ENCODE peak calls at places on chromosomes 13 and 19, in seven cellular contexts. C, O, V, G, Z, A and S are unnamed samples.

GRCh38 chr19:49200238-49200862 is 42.8 kb downstream of the TRPM4 start:
- DNase-seq in V (no peak), O (no peak), C (no peak), G (no peak), A (no peak), Z (no peak), S (peak)

GRCh38 chr19:45177817-45178261 is at the start of gene TRAPPC6A:
- DNase-seq in G (no peak), O (no peak), Z (no peak), A (no peak), V (no peak), C (peak), S (no peak)

GRCh38 chr19:55253842-55254624 is 4.8 kb downstream of the PPP6R1 start:
- DNase-seq in O (no peak), Z (no peak), V (no peak), C (no peak), G (peak), A (no peak), S (no peak)

GRCh38 chr19:8269724-8270123 is 38.4 kb downstream of the CD320 start:
- DNase-seq in O (no peak), A (no peak), G (no peak), C (no peak), V (no peak), Z (no peak), S (no peak)

GRCh38 chr19:31378404-31378803 is 29.2 kb upstream of the TSHZ3 start:
- DNase-seq in A (no peak), O (peak), Z (no peak), G (no peak), V (no peak), C (peak), S (no peak)

GRCh38 chr19:31541396-31541795 is 192.2 kb upstream of the TSHZ3 start:
- DNase-seq in G (no peak), A (no peak), V (no peak), C (no peak), Z (no peak), O (no peak), S (peak)

GRCh38 chr19:12872941-12873890 is 8.0 kb downstream of the DNASE2 start:
- DNase-seq in G (peak), A (no peak), Z (no peak), V (no peak), O (no peak), C (peak), S (peak)

GRCh38 chr13:74250738-74251190 is 116.6 kb upstream of the KLF12 start:
- DNase-seq in O (no peak), G (no peak), A (no peak), V (no peak), C (peak), Z (no peak), S (no peak)

GRCh38 chr19:8466018-8466417 is 21.2 kb downstream of the HNRNPM start:
- DNase-seq in A (no peak), C (peak), Z (no peak), G (no peak), O (no peak), V (no peak), S (no peak)

GRCh38 chr13:98033277-98034247 is 80.1 kb downstream of the IPO5 start:
- DNase-seq in V (no peak), Z (peak), A (no peak), C (peak), O (peak), G (no peak), S (peak)

GRCh38 chr19:38317104-38317612 is 1.4 kb upstream of the YIF1B start:
- DNase-seq in O (no peak), C (no peak), G (no peak), Z (no peak), A (no peak), V (no peak), S (no peak)

GRCh38 chr19:57583521-57584416 is at the start of gene ZIK1:
- DNase-seq in V (peak), A (peak), Z (no peak), C (peak), O (peak), G (no peak), S (peak)

GRCh38 chr19:57576661-57577060 is 2.0 kb downstream of the ZNF416 start:
- DNase-seq in A (no peak), Z (no peak), G (no peak), C (no peak), O (no peak), V (no peak), S (no peak)

GRCh38 chr19:57583104-57583520 is 833 bp upstream of the ZIK1 start:
- DNase-seq in G (no peak), C (no peak), Z (no peak), O (no peak), V (no peak), A (peak), S (no peak)

DNA sequence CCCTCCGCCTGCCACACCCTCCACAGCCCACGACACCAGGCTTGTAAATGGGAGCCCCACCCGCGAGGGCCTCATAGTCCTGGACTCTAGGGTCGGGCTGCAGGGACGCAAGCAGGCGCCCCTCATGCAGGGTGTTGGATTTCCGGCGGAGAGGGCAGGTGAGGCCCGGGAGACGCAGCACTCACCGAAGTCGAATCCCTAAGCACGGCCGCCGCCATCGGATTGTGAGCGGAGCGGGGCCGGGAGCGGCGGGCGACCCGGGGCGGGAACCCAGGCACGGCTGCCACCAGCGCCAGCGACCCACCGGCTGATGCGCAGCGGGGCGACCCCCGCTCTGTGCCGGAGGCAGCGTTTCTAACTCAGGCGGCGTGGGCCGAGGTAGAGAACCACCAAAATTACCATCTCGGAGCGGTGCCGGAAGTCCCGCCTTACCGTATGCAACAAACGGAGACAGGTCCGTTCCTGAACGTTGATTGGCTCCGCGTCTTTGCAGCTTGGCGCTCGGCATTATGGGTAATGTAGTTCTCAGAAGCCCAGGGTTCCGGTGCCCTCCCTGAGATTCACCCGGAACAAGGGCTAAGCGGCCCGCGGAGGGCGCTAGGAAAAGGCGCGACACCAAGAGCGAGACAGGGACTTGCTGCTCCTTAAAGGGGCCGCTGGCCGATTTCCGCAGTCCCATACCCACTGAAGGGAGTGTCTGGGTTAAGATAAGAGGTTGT is at the start of gene ZNF416:
- DNase-seq in A (peak), V (peak), C (peak), G (peak), O (peak), Z (peak), S (peak)
- H3K27ac ChIP-seq in A (peak), V (peak), C (peak), G (no peak), O (peak), Z (peak), S (no peak)

GRCh38 chr19:16419671-16420394 is 51.9 kb downstream of the EPS15L1 start:
- DNase-seq in C (no peak), G (no peak), Z (no peak), O (no peak), V (peak), A (no peak), S (peak)
- H3K27ac ChIP-seq in C (no peak), G (no peak), Z (no peak), O (peak), V (no peak), A (peak), S (no peak)

GRCh38 chr13:108911807-108912206 is 282.4 kb downstream of the MYO16 start:
- DNase-seq in O (no peak), A (no peak), Z (no peak), G (no peak), C (no peak), V (no peak), S (no peak)

GRCh38 chr13:108919036-108919907 is 289.9 kb downstream of the MYO16 start:
- DNase-seq in A (no peak), C (peak), O (no peak), Z (no peak), G (no peak), V (no peak), S (no peak)

GRCh38 chr13:108917581-108917980 is 288.2 kb downstream of the MYO16 start:
- DNase-seq in O (no peak), G (no peak), Z (no peak), C (peak), A (no peak), V (no peak), S (no peak)

GRCh38 chr13:108915634-108916497 is 286.5 kb downstream of the MYO16 start:
- DNase-seq in Z (peak), O (peak), G (peak), C (peak), V (peak), A (peak), S (peak)

GRCh38 chr13:108915095-108915633 is 285.8 kb downstream of the MYO16 start:
- DNase-seq in C (peak), V (no peak), O (no peak), A (no peak), G (peak), Z (no peak), S (peak)
- H3K27ac ChIP-seq in C (no peak), V (peak), O (no peak), A (peak), G (peak), Z (peak), S (no peak)

DNA sequence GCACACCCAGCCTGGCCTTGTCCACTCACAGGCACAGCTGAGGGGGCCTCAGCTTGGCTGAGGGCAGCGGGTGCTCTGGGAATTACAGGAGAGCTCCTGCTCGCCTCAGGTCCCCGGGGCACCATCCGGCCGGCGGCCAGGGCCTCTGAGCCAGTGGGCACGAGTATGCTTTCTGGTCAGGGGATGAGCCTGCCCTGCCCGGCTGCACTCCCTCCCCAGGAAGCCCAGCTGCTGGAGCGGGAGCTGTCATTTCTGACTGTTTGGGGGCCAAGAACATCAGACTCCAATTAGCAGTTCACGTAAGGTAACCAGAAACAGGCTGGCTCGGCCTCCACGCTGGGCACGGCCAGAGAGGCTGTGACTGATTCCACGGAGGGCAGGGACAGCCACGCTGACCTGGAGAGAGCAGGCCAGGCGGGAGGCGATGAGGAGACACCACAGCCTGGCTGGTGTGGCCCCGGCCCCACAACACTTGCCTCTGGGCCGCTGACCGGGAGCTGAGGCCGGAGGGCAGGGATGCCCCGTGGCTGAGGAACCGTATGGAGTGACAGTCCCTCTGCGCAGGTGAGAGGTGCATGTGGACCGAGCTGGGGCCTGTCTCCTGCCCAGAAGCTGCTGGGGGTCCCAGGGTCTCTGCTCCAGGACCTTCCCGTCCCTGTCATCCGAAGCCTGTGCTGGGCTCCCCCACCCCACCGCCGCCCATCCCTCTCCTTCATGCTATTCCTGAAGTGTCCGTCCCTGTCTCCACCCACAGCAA is 15.5 kb downstream of the CEBPG start:
- DNase-seq in V (peak), O (peak), Z (no peak), C (no peak), A (peak), G (no peak), S (no peak)
- H3K27ac ChIP-seq in V (peak), O (peak), Z (no peak), C (no peak), A (peak), G (no peak), S (no peak)

GRCh38 chr19:56839665-56840451 is 668 bp downstream of the PEG3 start:
- DNase-seq in G (no peak), C (no peak), A (peak), V (peak), O (peak), Z (no peak), S (peak)

GRCh38 chr19:56840452-56841193 is at the start of the genes PEG3 and ZIM2:
- DNase-seq in A (peak), V (peak), C (no peak), O (peak), Z (no peak), G (no peak), S (peak)

GRCh38 chr19:56838930-56839664 is 1.4 kb downstream of the PEG3 start:
- DNase-seq in Z (no peak), C (no peak), G (no peak), O (peak), A (peak), V (peak), S (peak)

GRCh38 chr19:56842421-56842820 is 1.9 kb upstream of the PEG3 start:
- DNase-seq in Z (no peak), A (no peak), C (no peak), V (no peak), O (no peak), G (no peak), S (no peak)

GRCh38 chr19:56841194-56841546 is 644 bp upstream of the PEG3 start:
- DNase-seq in G (no peak), Z (no peak), A (no peak), O (no peak), C (no peak), V (no peak), S (no peak)
- H3K27ac ChIP-seq in G (no peak), Z (no peak), A (no peak), O (no peak), C (no peak), V (no peak), S (no peak)

GRCh38 chr19:5039642-5040543 is 71.0 kb downstream of the KDM4B start:
- DNase-seq in A (no peak), O (no peak), V (no peak), G (no peak), C (no peak), Z (no peak), S (no peak)

GRCh38 chr19:5038631-5039271 is 69.8 kb downstream of the KDM4B start:
- DNase-seq in O (no peak), A (no peak), Z (no peak), G (no peak), C (peak), V (no peak), S (peak)

GRCh38 chr19:5040544-5041167 is 71.7 kb downstream of the KDM4B start:
- DNase-seq in Z (no peak), G (no peak), O (no peak), V (no peak), C (no peak), A (no peak), S (no peak)

GRCh38 chr19:5042556-5042955 is 73.6 kb downstream of the KDM4B start:
- DNase-seq in V (no peak), C (no peak), Z (no peak), G (no peak), O (no peak), A (no peak), S (peak)

GRCh38 chr19:5041168-5042038 is 72.5 kb downstream of the KDM4B start:
- DNase-seq in C (no peak), V (no peak), A (no peak), O (no peak), Z (no peak), G (no peak), S (no peak)
- H3K27ac ChIP-seq in C (no peak), V (no peak), A (no peak), O (no peak), Z (no peak), G (no peak), S (no peak)